ENCODE peak calls at places on chromosome 20, in four cellular contexts. S is lower leg skin, G is heart left ventricle, Z is transverse colon. H is an unnamed sample.
A peak's percentile ranks its signal among the peaks of the same experiment; 100 is the strongest.

GRCh38 chr20:3653921-3654320 is 9.3 kb downstream of the GFRA4 start:
- DNase-seq in S (peak; percentile 7), G (no peak), Z (no peak), H (no peak)

GRCh38 chr20:44967207-44967807 is 995 bp downstream of the STK4 start:
- DNase-seq in S (no peak), G (no peak), Z (peak; percentile 40), H (no peak)

GRCh38 chr20:21981607-21982344 is 276.3 kb downstream of the PAX1 start:
- DNase-seq in S (no peak), G (no peak), Z (no peak), H (no peak)

GRCh38 chr20:11902264-11902663 is 15.4 kb upstream of the BTBD3 start:
- DNase-seq in S (no peak), G (no peak), Z (no peak), H (no peak)

GRCh38 chr20:9831032-9831431 is 7.8 kb downstream of the PAK5 start:
- DNase-seq in S (no peak), G (no peak), Z (no peak), H (no peak)

GRCh38 chr20:50130346-50130703 is 17.4 kb upstream of the UBE2V1 start:
- DNase-seq in S (no peak), G (no peak), Z (no peak), H (no peak)

GRCh38 chr20:23234311-23235078 is 116.1 kb upstream of the NXT1 start:
- DNase-seq in S (peak; percentile 36), G (no peak), Z (no peak), H (no peak)

GRCh38 chr20:10414982-10415650 is 18.9 kb downstream of the MKKS start:
- DNase-seq in S (no peak), G (no peak), Z (no peak), H (no peak)

GRCh38 chr20:49979030-49979832 is 3.5 kb upstream of the SNAI1 start:
- DNase-seq in S (peak; percentile 91), G (peak; percentile 52), Z (peak; percentile 57), H (peak; percentile 65)

GRCh38 chr20:38272961-38273360 is 12.4 kb upstream of the KIAA1755 start:
- DNase-seq in S (peak; percentile 56), G (peak; percentile 53), Z (no peak), H (no peak)

GRCh38 chr20:58073945-58074920 is 154.2 kb downstream of the ANKRD60 start:
- DNase-seq in S (peak; percentile 86), G (no peak), Z (no peak), H (peak; percentile 13)

GRCh38 chr20:18999076-18999475 is 185.5 kb downstream of the SCP2D1 start:
- DNase-seq in S (peak; percentile 26), G (no peak), Z (no peak), H (no peak)

GRCh38 chr20:52496191-52496590 is 304.6 kb upstream of the ZFP64 start:
- DNase-seq in S (no peak), G (no peak), Z (no peak), H (no peak)

GRCh38 chr20:49366687-49367086 is 88.8 kb upstream of the ZNFX1 start:
- DNase-seq in S (no peak), G (no peak), Z (no peak), H (no peak)

GRCh38 chr20:50646483-50646996 is 44.8 kb downstream of the RIPOR3 start:
- DNase-seq in S (no peak), G (no peak), Z (no peak), H (no peak)

GRCh38 chr20:18972251-18972876 is 158.8 kb downstream of the SCP2D1 start:
- DNase-seq in S (no peak), G (no peak), Z (no peak), H (no peak)

GRCh38 chr20:13800728-13801134 is 15.9 kb downstream of the NDUFAF5 start:
- DNase-seq in S (peak; percentile 93), G (peak; percentile 87), Z (peak; percentile 66), H (peak; percentile 94)

GRCh38 chr20:31922181-31922580 is 29.7 kb downstream of the PDRG1 start:
- DNase-seq in S (no peak), G (no peak), Z (no peak), H (no peak)

GRCh38 chr20:50110141-50111047 is 2.6 kb downstream of the UBE2V1 start:
- DNase-seq in S (peak; percentile 76), G (no peak), Z (peak; percentile 63), H (peak; percentile 33)

GRCh38 chr20:53891306-53891894 is 179.0 kb downstream of the BCAS1 start:
- DNase-seq in S (peak; percentile 74), G (no peak), Z (no peak), H (no peak)

GRCh38 chr20:50690979-50691584 is at the start of gene RIPOR3:
- DNase-seq in S (peak; percentile 87), G (peak; percentile 23), Z (no peak), H (no peak)

GRCh38 chr20:44961868-44962267 is 1.7 kb upstream of the TOMM34 start:
- DNase-seq in S (no peak), G (no peak), Z (no peak), H (no peak)

GRCh38 chr20:10649817-10650200 is 24.0 kb downstream of the JAG1 start:
- DNase-seq in S (no peak), G (no peak), Z (peak; percentile 1), H (no peak)

GRCh38 chr20:13212750-13213149 is 8.3 kb upstream of the ISM1 start:
- DNase-seq in S (no peak), G (no peak), Z (no peak), H (no peak)

GRCh38 chr20:58349586-58349985 is 39.4 kb upstream of the VAPB start:
- DNase-seq in S (no peak), G (no peak), Z (no peak), H (no peak)

GRCh38 chr20:17680836-17681740 is 954 bp downstream of the RRBP1 start:
- DNase-seq in S (peak; percentile 96), G (peak; percentile 89), Z (peak; percentile 88), H (peak; percentile 87)
- TF ChIP-seq POLR2A in S (no peak), G (no peak), Z (no peak), H (peak; percentile 40)

GRCh38 chr20:15949391-15949790 is 623.9 kb downstream of the KIF16B start:
- DNase-seq in S (no peak), G (no peak), Z (no peak), H (no peak)
- TF ChIP-seq POLR2A in S (no peak), G (no peak), Z (no peak), H (no peak)

GRCh38 chr20:5180421-5180820 is 53.6 kb downstream of the CDS2 start:
- DNase-seq in S (no peak), G (no peak), Z (no peak), H (no peak)
- TF ChIP-seq POLR2A in S (no peak), G (no peak), Z (no peak), H (no peak)

DNA sequence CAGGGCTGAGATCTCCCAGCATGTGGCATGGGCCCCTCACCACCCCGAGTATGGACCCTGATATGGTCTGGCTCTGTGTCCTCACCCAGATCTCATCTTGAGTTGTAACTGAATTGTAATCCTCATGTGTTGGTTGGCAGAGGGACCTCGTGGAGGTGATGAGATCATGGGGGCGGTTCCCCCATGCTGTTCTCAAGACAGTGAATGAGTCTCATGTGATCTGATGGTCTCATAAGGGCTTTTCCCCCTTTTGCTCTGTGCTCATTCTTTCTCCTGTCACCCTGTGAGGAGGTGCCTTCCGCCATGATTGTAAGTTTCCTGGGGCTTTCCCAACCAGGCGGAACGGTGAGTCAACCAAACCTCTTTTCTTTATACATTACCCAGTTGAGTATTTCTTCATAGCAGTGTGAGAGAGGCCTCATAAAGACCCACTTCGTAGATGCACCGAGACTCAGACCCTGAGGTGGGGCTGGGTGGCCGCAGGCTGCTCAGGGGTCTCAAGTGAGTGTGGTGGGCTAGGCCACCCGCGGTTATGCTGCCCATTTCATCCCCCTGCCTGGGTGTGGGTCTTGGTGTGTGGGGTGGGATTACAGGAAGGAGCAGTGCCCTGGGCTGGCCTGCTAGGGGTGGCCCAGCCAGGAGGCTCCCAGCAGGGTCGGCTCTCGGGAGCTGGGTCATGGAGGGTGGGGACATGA is 26.2 kb upstream of the GATA5 start:
- DNase-seq in S (no peak), G (no peak), Z (no peak), H (no peak)
- TF ChIP-seq POLR2A in S (no peak), G (no peak), Z (no peak), H (no peak)

GRCh38 chr20:59399426-59400099 is 99.2 kb downstream of the EDN3 start:
- DNase-seq in S (no peak), G (no peak), Z (no peak), H (peak; percentile 65)

GRCh38 chr20:59402697-59403096 is 102.3 kb downstream of the EDN3 start:
- DNase-seq in S (no peak), G (no peak), Z (no peak), H (peak; percentile 83)

GRCh38 chr20:59403261-59403961 is 103.0 kb downstream of the EDN3 start:
- DNase-seq in S (peak; percentile 91), G (peak; percentile 44), Z (peak; percentile 62), H (peak; percentile 70)

GRCh38 chr20:59398552-59399265 is 98.3 kb downstream of the EDN3 start:
- DNase-seq in S (no peak), G (no peak), Z (no peak), H (peak; percentile 37)

DNA sequence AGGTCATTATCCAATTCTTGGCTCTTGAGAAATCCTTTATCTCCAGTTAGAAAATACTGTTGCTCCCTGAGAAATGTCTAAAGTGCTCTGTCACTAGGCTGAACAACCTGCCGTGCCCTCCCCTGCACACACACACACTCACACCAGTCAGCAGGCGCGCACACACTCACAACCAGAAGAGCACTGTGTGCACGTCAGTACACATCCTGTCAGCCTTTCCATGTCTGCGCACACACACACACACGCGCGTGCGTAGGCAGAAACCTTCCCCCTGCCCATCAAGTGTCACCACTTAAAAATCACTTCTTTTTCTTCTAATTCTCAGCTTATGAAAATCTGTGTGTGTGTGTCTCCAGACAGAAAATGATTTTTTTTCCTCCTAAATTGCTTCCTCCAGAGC is 100.3 kb downstream of the EDN3 start:
- DNase-seq in S (peak; percentile 50), G (no peak), Z (no peak), H (peak; percentile 19)
- TF ChIP-seq POLR2A in S (no peak), G (no peak), Z (no peak), H (no peak)